ENCODE peak calls at places on chromosomes 1 and 21, in four cellular contexts. R, I, C and P are unnamed samples.

GRCh38 chr21:28089599-28090421 is 902.9 kb downstream of the LTN1 start:
- DNase-seq in R (no peak), I (no peak), C (no peak), P (no peak)

GRCh38 chr1:232486454-232487202 is 143.3 kb downstream of the SIPA1L2 start:
- DNase-seq in R (peak; percentile 25), I (peak; percentile 11), C (no peak), P (no peak)

GRCh38 chr1:6358757-6359567 is 34.6 kb downstream of the ACOT7 start:
- DNase-seq in R (peak; percentile 64), I (no peak), C (peak; percentile 77), P (peak; percentile 73)

GRCh38 chr1:32920833-32921232 is 19.6 kb upstream of the TMEM54 start:
- DNase-seq in R (peak; percentile 7), I (no peak), C (no peak), P (no peak)

GRCh38 chr1:80450711-80451110 is 1350.0 kb upstream of the ADGRL2 start:
- DNase-seq in R (no peak), I (no peak), C (no peak), P (no peak)

GRCh38 chr1:30740952-30741894 is 16.4 kb downstream of the LAPTM5 start:
- DNase-seq in R (no peak), I (no peak), C (no peak), P (no peak)

GRCh38 chr1:111369645-111370044 is 57.9 kb downstream of the OVGP1 start:
- DNase-seq in R (no peak), I (no peak), C (peak; percentile 13), P (no peak)

GRCh38 chr1:28812669-28813468 is 899 bp downstream of the OPRD1 start:
- DNase-seq in R (no peak), I (no peak), C (no peak), P (no peak)

GRCh38 chr1:110879758-110880606 is 7.0 kb downstream of the CD53 start:
- DNase-seq in R (no peak), I (no peak), C (no peak), P (no peak)

GRCh38 chr1:2388004-2388913 is 3.1 kb downstream of the MORN1 start:
- DNase-seq in R (no peak), I (no peak), C (no peak), P (no peak)

GRCh38 chr1:34113887-34114286 is 51.1 kb downstream of the CSMD2 start:
- DNase-seq in R (no peak), I (peak; percentile 17), C (no peak), P (no peak)

GRCh38 chr1:186202174-186202843 is 172.7 kb downstream of the TPR start:
- DNase-seq in R (peak; percentile 87), I (no peak), C (no peak), P (peak; percentile 77)

GRCh38 chr1:180935326-180936109 is 22.8 kb downstream of the KIAA1614 start:
- DNase-seq in R (no peak), I (no peak), C (no peak), P (no peak)

GRCh38 chr21:44677881-44678280 is 4.1 kb downstream of the KRTAP12-1 start:
- DNase-seq in R (no peak), I (no peak), C (no peak), P (no peak)

GRCh38 chr21:26939532-26940181 is 27.2 kb downstream of the ADAMTS5 start:
- DNase-seq in R (peak; percentile 77), I (no peak), C (no peak), P (peak; percentile 67)

GRCh38 chr1:117562581-117563491 is 43.0 kb upstream of the TENT5C start:
- DNase-seq in R (no peak), I (no peak), C (no peak), P (no peak)

GRCh38 chr1:204659061-204659460 is 26.5 kb downstream of the LRRN2 start:
- DNase-seq in R (no peak), I (no peak), C (no peak), P (no peak)

GRCh38 chr1:196680107-196680506 is 28.3 kb downstream of the CFH start:
- DNase-seq in R (no peak), I (no peak), C (no peak), P (no peak)

GRCh38 chr1:169109561-169110134 is 3.2 kb downstream of the ATP1B1 start:
- DNase-seq in R (peak; percentile 34), I (no peak), C (peak; percentile 51), P (peak; percentile 53)

GRCh38 chr1:221035680-221036153 is 156.5 kb downstream of the HLX start:
- DNase-seq in R (peak; percentile 39), I (no peak), C (peak; percentile 46), P (no peak)

GRCh38 chr21:45187646-45188045 is 100.0 kb downstream of the POFUT2 start:
- DNase-seq in R (no peak), I (no peak), C (no peak), P (no peak)

GRCh38 chr1:173823776-173824314 is 628 bp upstream of the DARS2 start:
- DNase-seq in R (no peak), I (no peak), C (no peak), P (no peak)

GRCh38 chr1:238710697-238711096 is 675.7 kb upstream of the CHRM3 start:
- DNase-seq in R (no peak), I (no peak), C (no peak), P (no peak)

GRCh38 chr1:229893762-229894444 is 173.1 kb upstream of the GALNT2 start:
- DNase-seq in R (no peak), I (peak; percentile 39), C (no peak), P (no peak)

GRCh38 chr1:171814692-171815091 is 26.6 kb upstream of the DNM3 start:
- DNase-seq in R (peak; percentile 88), I (no peak), C (no peak), P (peak; percentile 71)

GRCh38 chr1:3807769-3808168 is 11.5 kb upstream of the LRRC47 start:
- DNase-seq in R (no peak), I (no peak), C (no peak), P (no peak)